ENCODE peak calls at places on chromosome 19, in nine cellular contexts. One of them, this sample, is unnamed.
A peak's percentile ranks its signal among the peaks of the same experiment; 100 is the strongest.

GRCh38 chr19:31515931-31516330 is 166.7 kb upstream of the TSHZ3 start:
- DNase-seq in SK-N-SH: no peak
- DNase-seq in activated T-helper 1 cell treated with anti-CD3 and anti-CD28 coated beads, Interleukin-12 subunit alpha, Interleukin-12 subunit beta, Interleukin-2, Interleukin-4 antibody, amounts not matched to agents 30 ng/mL and 10 ng/mL and 1 ng/mL, durations not matched to agents 14 hours and 24 hours and 36 hours: no peak
- DNase-seq in activated T-helper 2 cell treated with anti-CD3 and anti-CD28 coated beads, Interferon-gamma antibody, Interleukin-2, Interleukin-4, amounts not matched to agents 10 μg/mL and 5 μg/mL and 100 μg/mL, durations not matched to agents 14 hours and 24 hours and 36 hours: no peak
- DNase-seq in NAMALWA: no peak
- DNase-seq in NCI-H774: no peak
- DNase-seq in NCI-H1436: no peak
- DNase-seq in progenitor cell of endocrine pancreas: no peak
- DNase-seq in neural crest cell: no peak
- DNase-seq in this sample: no peak

GRCh38 chr19:50449236-50449899 is 16.7 kb downstream of the MYBPC2 start:
- DNase-seq in SK-N-SH: no peak
- DNase-seq in activated T-helper 1 cell treated with anti-CD3 and anti-CD28 coated beads, Interleukin-12 subunit alpha, Interleukin-12 subunit beta, Interleukin-2, Interleukin-4 antibody, amounts not matched to agents 30 ng/mL and 10 ng/mL and 1 ng/mL, durations not matched to agents 14 hours and 24 hours and 36 hours: no peak
- DNase-seq in activated T-helper 2 cell treated with anti-CD3 and anti-CD28 coated beads, Interferon-gamma antibody, Interleukin-2, Interleukin-4, amounts not matched to agents 10 μg/mL and 5 μg/mL and 100 μg/mL, durations not matched to agents 14 hours and 24 hours and 36 hours: no peak
- DNase-seq in NAMALWA: no peak
- DNase-seq in NCI-H774: no peak
- DNase-seq in NCI-H1436: no peak
- DNase-seq in progenitor cell of endocrine pancreas: no peak
- DNase-seq in neural crest cell: no peak
- DNase-seq in this sample: no peak

GRCh38 chr19:4889034-4889825 is 13.5 kb downstream of the ARRDC5 start:
- DNase-seq in SK-N-SH: no peak
- DNase-seq in activated T-helper 1 cell treated with anti-CD3 and anti-CD28 coated beads, Interleukin-12 subunit alpha, Interleukin-12 subunit beta, Interleukin-2, Interleukin-4 antibody, amounts not matched to agents 30 ng/mL and 10 ng/mL and 1 ng/mL, durations not matched to agents 14 hours and 24 hours and 36 hours: no peak
- DNase-seq in activated T-helper 2 cell treated with anti-CD3 and anti-CD28 coated beads, Interferon-gamma antibody, Interleukin-2, Interleukin-4, amounts not matched to agents 10 μg/mL and 5 μg/mL and 100 μg/mL, durations not matched to agents 14 hours and 24 hours and 36 hours: no peak
- DNase-seq in NAMALWA: no peak
- DNase-seq in NCI-H774: no peak
- DNase-seq in NCI-H1436: no peak
- DNase-seq in progenitor cell of endocrine pancreas: no peak
- DNase-seq in neural crest cell: no peak
- DNase-seq in this sample: no peak

GRCh38 chr19:28258794-28259193 is 954.2 kb downstream of the UQCRFS1 start:
- DNase-seq in SK-N-SH: no peak
- DNase-seq in activated T-helper 1 cell treated with anti-CD3 and anti-CD28 coated beads, Interleukin-12 subunit alpha, Interleukin-12 subunit beta, Interleukin-2, Interleukin-4 antibody, amounts not matched to agents 30 ng/mL and 10 ng/mL and 1 ng/mL, durations not matched to agents 14 hours and 24 hours and 36 hours: no peak
- DNase-seq in activated T-helper 2 cell treated with anti-CD3 and anti-CD28 coated beads, Interferon-gamma antibody, Interleukin-2, Interleukin-4, amounts not matched to agents 10 μg/mL and 5 μg/mL and 100 μg/mL, durations not matched to agents 14 hours and 24 hours and 36 hours: no peak
- DNase-seq in NAMALWA: no peak
- DNase-seq in NCI-H774: no peak
- DNase-seq in NCI-H1436: no peak
- DNase-seq in progenitor cell of endocrine pancreas: no peak
- DNase-seq in neural crest cell: no peak
- DNase-seq in this sample: no peak

GRCh38 chr19:47228168-47228936 is 2.6 kb downstream of the BBC3 start:
- DNase-seq in SK-N-SH: peak; percentile 66
- DNase-seq in activated T-helper 1 cell treated with anti-CD3 and anti-CD28 coated beads, Interleukin-12 subunit alpha, Interleukin-12 subunit beta, Interleukin-2, Interleukin-4 antibody, amounts not matched to agents 30 ng/mL and 10 ng/mL and 1 ng/mL, durations not matched to agents 14 hours and 24 hours and 36 hours: peak; percentile 45
- DNase-seq in activated T-helper 2 cell treated with anti-CD3 and anti-CD28 coated beads, Interferon-gamma antibody, Interleukin-2, Interleukin-4, amounts not matched to agents 10 μg/mL and 5 μg/mL and 100 μg/mL, durations not matched to agents 14 hours and 24 hours and 36 hours: peak; percentile 58
- DNase-seq in NAMALWA: peak; percentile 73
- DNase-seq in NCI-H774: no peak
- DNase-seq in NCI-H1436: no peak
- DNase-seq in progenitor cell of endocrine pancreas: peak; percentile 31
- DNase-seq in neural crest cell: no peak
- DNase-seq in this sample: peak; percentile 18

GRCh38 chr19:18397242-18398202 is at the start of gene LRRC25:
- DNase-seq in SK-N-SH: peak; percentile 63
- DNase-seq in activated T-helper 1 cell treated with anti-CD3 and anti-CD28 coated beads, Interleukin-12 subunit alpha, Interleukin-12 subunit beta, Interleukin-2, Interleukin-4 antibody, amounts not matched to agents 30 ng/mL and 10 ng/mL and 1 ng/mL, durations not matched to agents 14 hours and 24 hours and 36 hours: no peak
- DNase-seq in activated T-helper 2 cell treated with anti-CD3 and anti-CD28 coated beads, Interferon-gamma antibody, Interleukin-2, Interleukin-4, amounts not matched to agents 10 μg/mL and 5 μg/mL and 100 μg/mL, durations not matched to agents 14 hours and 24 hours and 36 hours: no peak
- DNase-seq in NAMALWA: peak; percentile 74
- DNase-seq in NCI-H774: no peak
- DNase-seq in NCI-H1436: no peak
- DNase-seq in progenitor cell of endocrine pancreas: no peak
- DNase-seq in neural crest cell: no peak
- DNase-seq in this sample: no peak

GRCh38 chr19:279231-279630 is 12.0 kb downstream of the PLPP2 start:
- DNase-seq in SK-N-SH: no peak
- DNase-seq in activated T-helper 1 cell treated with anti-CD3 and anti-CD28 coated beads, Interleukin-12 subunit alpha, Interleukin-12 subunit beta, Interleukin-2, Interleukin-4 antibody, amounts not matched to agents 30 ng/mL and 10 ng/mL and 1 ng/mL, durations not matched to agents 14 hours and 24 hours and 36 hours: no peak
- DNase-seq in activated T-helper 2 cell treated with anti-CD3 and anti-CD28 coated beads, Interferon-gamma antibody, Interleukin-2, Interleukin-4, amounts not matched to agents 10 μg/mL and 5 μg/mL and 100 μg/mL, durations not matched to agents 14 hours and 24 hours and 36 hours: no peak
- DNase-seq in NAMALWA: no peak
- DNase-seq in NCI-H774: no peak
- DNase-seq in NCI-H1436: no peak
- DNase-seq in progenitor cell of endocrine pancreas: no peak
- DNase-seq in neural crest cell: no peak
- DNase-seq in this sample: no peak

GRCh38 chr19:17473041-17473440 is 2.7 kb downstream of the SLC27A1 start:
- DNase-seq in SK-N-SH: no peak
- DNase-seq in activated T-helper 1 cell treated with anti-CD3 and anti-CD28 coated beads, Interleukin-12 subunit alpha, Interleukin-12 subunit beta, Interleukin-2, Interleukin-4 antibody, amounts not matched to agents 30 ng/mL and 10 ng/mL and 1 ng/mL, durations not matched to agents 14 hours and 24 hours and 36 hours: no peak
- DNase-seq in activated T-helper 2 cell treated with anti-CD3 and anti-CD28 coated beads, Interferon-gamma antibody, Interleukin-2, Interleukin-4, amounts not matched to agents 10 μg/mL and 5 μg/mL and 100 μg/mL, durations not matched to agents 14 hours and 24 hours and 36 hours: no peak
- DNase-seq in NAMALWA: no peak
- DNase-seq in NCI-H774: no peak
- DNase-seq in NCI-H1436: no peak
- DNase-seq in progenitor cell of endocrine pancreas: no peak
- DNase-seq in neural crest cell: no peak
- DNase-seq in this sample: no peak

GRCh38 chr19:3335431-3336350 is 30.7 kb upstream of the NFIC start:
- DNase-seq in SK-N-SH: no peak
- DNase-seq in activated T-helper 1 cell treated with anti-CD3 and anti-CD28 coated beads, Interleukin-12 subunit alpha, Interleukin-12 subunit beta, Interleukin-2, Interleukin-4 antibody, amounts not matched to agents 30 ng/mL and 10 ng/mL and 1 ng/mL, durations not matched to agents 14 hours and 24 hours and 36 hours: no peak
- DNase-seq in activated T-helper 2 cell treated with anti-CD3 and anti-CD28 coated beads, Interferon-gamma antibody, Interleukin-2, Interleukin-4, amounts not matched to agents 10 μg/mL and 5 μg/mL and 100 μg/mL, durations not matched to agents 14 hours and 24 hours and 36 hours: no peak
- DNase-seq in NAMALWA: no peak
- DNase-seq in NCI-H774: no peak
- DNase-seq in NCI-H1436: no peak
- DNase-seq in progenitor cell of endocrine pancreas: no peak
- DNase-seq in neural crest cell: no peak
- DNase-seq in this sample: no peak

GRCh38 chr19:33468361-33469170 is 53.0 kb downstream of the PEPD start:
- DNase-seq in SK-N-SH: no peak
- DNase-seq in activated T-helper 1 cell treated with anti-CD3 and anti-CD28 coated beads, Interleukin-12 subunit alpha, Interleukin-12 subunit beta, Interleukin-2, Interleukin-4 antibody, amounts not matched to agents 30 ng/mL and 10 ng/mL and 1 ng/mL, durations not matched to agents 14 hours and 24 hours and 36 hours: no peak
- DNase-seq in activated T-helper 2 cell treated with anti-CD3 and anti-CD28 coated beads, Interferon-gamma antibody, Interleukin-2, Interleukin-4, amounts not matched to agents 10 μg/mL and 5 μg/mL and 100 μg/mL, durations not matched to agents 14 hours and 24 hours and 36 hours: no peak
- DNase-seq in NAMALWA: no peak
- DNase-seq in NCI-H774: no peak
- DNase-seq in NCI-H1436: no peak
- DNase-seq in progenitor cell of endocrine pancreas: no peak
- DNase-seq in neural crest cell: no peak
- DNase-seq in this sample: no peak